ENCODE peak calls at places on chromosomes 13 and 19, in five cellular contexts. B, C, U, O and E are unnamed samples.

GRCh38 chr19:29483944-29484581 is 41.7 kb upstream of the VSTM2B start:
- DNase-seq in B (no peak), C (no peak), U (no peak), O (no peak), E (no peak)

GRCh38 chr19:6736169-6736916 is 1.0 kb downstream of the GPR108 start:
- DNase-seq in B (peak; percentile 89), C (peak; percentile 77), U (peak; percentile 66), O (peak; percentile 77), E (peak; percentile 62)

GRCh38 chr19:21110183-21110582 is 28.2 kb downstream of the ZNF714 start:
- DNase-seq in B (no peak), C (no peak), U (no peak), O (no peak), E (no peak)

GRCh38 chr13:41388143-41388881 is 69.0 kb upstream of the RGCC start:
- DNase-seq in B (no peak), C (no peak), U (no peak), O (no peak), E (no peak)

GRCh38 chr19:17952041-17952976 is 14.6 kb upstream of the KCNN1 start:
- DNase-seq in B (no peak), C (no peak), U (no peak), O (no peak), E (no peak)

GRCh38 chr19:49951806-49952474 is 9.0 kb downstream of the SIGLEC11 start:
- DNase-seq in B (no peak), C (no peak), U (no peak), O (no peak), E (no peak)

GRCh38 chr13:111554539-111555267 is 234.3 kb downstream of the TEX29 start:
- DNase-seq in B (no peak), C (no peak), U (no peak), O (no peak), E (no peak)

GRCh38 chr19:13262450-13262849 is 112.2 kb downstream of the IER2 start:
- DNase-seq in B (peak; percentile 63), C (no peak), U (peak; percentile 30), O (no peak), E (peak; percentile 14)

GRCh38 chr19:18254546-18255500 is 19.4 kb downstream of the IQCN start:
- DNase-seq in B (no peak), C (no peak), U (no peak), O (no peak), E (no peak)

GRCh38 chr13:62126400-62126799 is 710.8 kb upstream of the PCDH20 start:
- DNase-seq in B (no peak), C (no peak), U (no peak), O (no peak), E (no peak)

GRCh38 chr19:23440791-23441190 is 45.5 kb upstream of the ZNF91 start:
- DNase-seq in B (peak; percentile 40), C (no peak), U (no peak), O (no peak), E (no peak)

GRCh38 chr13:99355267-99356215 is 48.3 kb upstream of the GPR183 start:
- DNase-seq in B (no peak), C (peak; percentile 13), U (no peak), O (no peak), E (no peak)

GRCh38 chr13:19862511-19863313 is 737 bp downstream of the ZMYM5 start:
- DNase-seq in B (peak; percentile 69), C (peak; percentile 27), U (no peak), O (no peak), E (no peak)

GRCh38 chr13:49265822-49266221 is 18.1 kb downstream of the CDADC1 start:
- DNase-seq in B (no peak), C (no peak), U (no peak), O (no peak), E (no peak)

GRCh38 chr13:96238861-96239260 is 149.0 kb downstream of the HS6ST3 start:
- DNase-seq in B (no peak), C (no peak), U (no peak), O (no peak), E (no peak)

GRCh38 chr13:35768126-35768525 is 291.6 kb upstream of the MAB21L1 start:
- DNase-seq in B (no peak), C (no peak), U (no peak), O (no peak), E (no peak)
- H3K4me3 ChIP-seq in B (no peak overlapping the region), C (no peak overlapping the region), U (no peak overlapping the region), O (no peak overlapping the region), E (no peak overlapping the region)

GRCh38 chr19:43809762-43810696 is 7.8 kb upstream of the LYPD5 start:
- DNase-seq in B (peak; percentile 60), C (no peak), U (no peak), O (no peak), E (no peak)
- TF ChIP-seq CTCF in B (no peak), C (no peak), U (peak; percentile 47), O (no peak), E (peak; percentile 57)

GRCh38 chr13:42392706-42393572 is 121.0 kb downstream of the AKAP11 start:
- DNase-seq in B (no peak), C (no peak), U (no peak), O (no peak), E (no peak)
- H3K4me3 ChIP-seq in B (no peak overlapping the region), C (no peak overlapping the region), U (no peak overlapping the region), O (no peak overlapping the region), E (no peak overlapping the region)

DNA sequence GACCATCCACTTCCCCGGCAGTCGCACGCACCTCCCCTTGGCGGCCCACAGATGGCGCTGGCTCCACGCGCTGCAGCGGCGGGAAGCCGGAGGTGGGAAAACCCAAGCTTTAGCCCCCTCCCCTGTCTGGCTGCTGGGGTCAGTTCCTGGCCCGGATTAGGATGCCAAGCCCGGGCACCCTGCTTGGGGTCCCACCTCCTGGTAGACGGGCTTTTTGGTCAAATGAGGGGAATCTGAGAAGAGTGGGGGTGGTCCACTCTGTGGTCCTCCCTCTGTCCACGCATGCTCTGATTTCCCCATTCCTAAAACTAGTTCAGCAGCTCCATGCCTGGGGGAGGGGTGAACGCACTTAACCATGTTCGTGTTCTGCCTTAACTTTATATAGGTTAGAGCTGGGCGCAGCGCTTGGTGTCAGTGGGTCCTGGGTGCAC is 8.1 kb upstream of the ADGRE2 start:
- DNase-seq in B (peak; percentile 34), C (no peak), U (no peak), O (no peak), E (no peak)
- TF ChIP-seq CTCF in B (peak; percentile 53), C (no peak), U (peak; percentile 83), O (no peak), E (peak; percentile 38)